ENCODE peak calls at places on chromosomes 13 and 19, in six cellular contexts. G, N, V, M, H and I are unnamed samples.

GRCh38 chr19:43224855-43225253 is 19.4 kb upstream of the PSG4 start:
- DNase-seq in G (no peak), N (no peak), V (no peak), M (no peak), H (no peak), I (no peak)

GRCh38 chr19:10712041-10712440 is 5.8 kb upstream of the DNM2 start:
- DNase-seq in G (no peak), N (no peak), V (no peak), M (peak), H (peak), I (no peak)

GRCh38 chr19:47765522-47766358 is 12.8 kb upstream of the SELENOW start:
- DNase-seq in G (no peak), N (peak), V (no peak), M (peak), H (peak), I (peak)

GRCh38 chr13:32840113-32840512 is 176.1 kb upstream of the KL start:
- DNase-seq in G (no peak), N (no peak), V (no peak), M (no peak), H (no peak), I (no peak)

GRCh38 chr19:46976845-46977320 is 42.8 kb upstream of the NPAS1 start:
- DNase-seq in G (peak), N (peak), V (peak), M (peak), H (peak), I (peak)

GRCh38 chr13:40433577-40433976 is 232.9 kb downstream of the FOXO1 start:
- DNase-seq in G (no peak), N (no peak), V (no peak), M (no peak), H (no peak), I (no peak)

GRCh38 chr13:106033634-106034033 is 501.8 kb downstream of the EFNB2 start:
- DNase-seq in G (peak), N (peak), V (no peak), M (no peak), H (no peak), I (peak)

GRCh38 chr13:101417043-101417406 is 717 bp upstream of the NALCN start:
- DNase-seq in G (no peak), N (peak), V (no peak), M (no peak), H (peak), I (peak)

DNA sequence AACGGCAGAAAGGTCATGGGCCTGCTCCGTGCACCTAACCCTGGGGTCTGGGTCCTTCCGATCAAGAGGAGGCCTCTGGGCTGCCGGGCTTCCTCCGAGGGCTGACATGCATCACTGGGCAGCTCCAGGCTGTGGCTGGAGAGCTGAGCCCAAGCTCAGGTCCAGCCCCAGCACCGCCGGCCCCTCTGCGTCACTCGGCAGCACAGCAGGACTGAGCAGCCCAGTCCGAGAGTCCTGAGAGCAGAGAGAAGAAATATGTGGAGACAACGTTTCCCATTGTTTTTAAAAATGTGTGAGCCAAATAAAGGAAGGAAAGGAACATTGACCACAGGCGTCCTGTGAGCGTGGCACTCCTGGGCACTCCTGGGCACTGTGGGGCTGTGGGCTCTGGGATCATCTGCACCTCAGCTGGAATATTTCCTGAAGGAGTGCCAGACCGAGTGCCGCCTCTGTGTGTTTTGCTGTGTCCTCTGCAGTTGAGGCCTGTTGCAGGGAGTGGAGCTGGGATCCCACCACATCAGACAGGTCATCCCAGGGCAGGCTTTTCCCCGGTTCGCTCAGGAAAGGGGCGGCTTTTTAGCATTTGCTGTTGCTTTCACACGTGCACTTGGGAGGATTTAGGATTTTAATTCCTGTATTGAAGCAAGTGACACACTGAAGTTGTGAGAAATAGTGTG is 37.8 kb upstream of the TFDP1 start:
- DNase-seq in G (no peak), N (peak), V (no peak), M (no peak), H (no peak), I (no peak)
- H4K8ac ChIP-seq in G (peak), N (no peak), V (no peak), M (no peak), H (no peak), I (no peak)

GRCh38 chr19:18428173-18428836 is 9.1 kb downstream of the SSBP4 start:
- DNase-seq in G (no peak), N (no peak), V (no peak), M (no peak), H (no peak), I (no peak)
- H4K8ac ChIP-seq in G (peak), N (no peak), V (no peak), M (no peak), H (no peak), I (peak)

GRCh38 chr19:1980068-1980467 is 35.4 kb downstream of the BTBD2 start:
- DNase-seq in G (no peak), N (no peak), V (no peak), M (no peak), H (no peak), I (no peak)
- H4K8ac ChIP-seq in G (no peak), N (no peak), V (no peak), M (no peak), H (no peak), I (no peak)

DNA sequence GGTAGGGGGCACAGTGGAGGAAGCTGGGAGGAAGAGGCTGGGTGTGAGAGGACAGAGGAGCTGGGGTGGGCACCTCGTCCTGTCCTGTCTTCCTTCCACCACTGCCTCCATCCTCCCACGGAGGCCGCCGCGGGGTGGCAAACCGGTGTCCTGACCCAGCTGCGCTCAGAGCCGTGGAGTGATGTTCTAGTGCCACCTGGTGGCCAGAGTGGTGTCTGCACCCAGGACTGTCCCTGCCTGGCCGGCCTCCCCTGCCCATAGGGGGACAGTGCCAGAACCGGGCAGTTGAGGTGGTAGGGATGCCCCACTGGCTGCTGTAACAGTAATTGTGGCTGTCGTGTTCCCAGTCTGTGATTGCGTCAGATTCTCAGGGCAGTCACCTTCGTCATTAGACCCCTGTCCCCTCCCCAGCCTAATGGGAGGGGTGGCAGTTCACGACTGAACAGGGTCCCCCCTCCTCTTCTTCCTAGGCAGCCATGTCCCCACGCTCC is 11.1 kb upstream of the ARRDC2 start:
- DNase-seq in G (peak), N (peak), V (peak), M (peak), H (peak), I (peak)
- H4K8ac ChIP-seq in G (no peak), N (no peak), V (no peak), M (no peak), H (no peak), I (no peak)

GRCh38 chr13:51804295-51805172 is 571 bp upstream of the DHRS12 start:
- DNase-seq in G (no peak), N (no peak), V (no peak), M (no peak), H (no peak), I (no peak)

GRCh38 chr13:51801631-51802099 is 2.3 kb downstream of the DHRS12 start:
- DNase-seq in G (no peak), N (no peak), V (peak), M (no peak), H (peak), I (no peak)

GRCh38 chr13:51803422-51804294 is at the start of gene DHRS12:
- DNase-seq in G (peak), N (peak), V (peak), M (peak), H (peak), I (peak)

GRCh38 chr13:51803018-51803417 is 945 bp downstream of the DHRS12 start:
- DNase-seq in G (no peak), N (no peak), V (no peak), M (no peak), H (peak), I (no peak)

DNA sequence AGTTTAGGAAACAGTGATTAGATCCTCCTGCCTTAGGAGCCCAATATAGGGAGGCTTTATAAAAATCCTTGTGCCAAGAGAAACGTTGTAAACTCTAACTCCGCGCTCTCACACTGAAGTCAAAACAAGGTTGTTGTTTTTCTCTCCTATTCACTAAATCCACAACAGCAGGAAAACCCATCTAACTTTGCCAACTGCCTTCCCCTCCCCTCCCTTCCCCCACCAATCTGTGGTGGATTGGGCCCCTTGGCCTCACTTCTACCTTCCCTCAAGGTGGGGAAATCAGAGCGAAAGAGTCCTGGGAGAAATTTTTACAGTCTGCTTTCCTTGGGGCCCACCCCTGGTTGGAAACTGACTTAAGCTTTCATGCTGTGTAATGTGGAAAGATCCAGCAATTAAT is 1.4 kb downstream of the DHRS12 start:
- DNase-seq in G (no peak), N (no peak), V (no peak), M (no peak), H (no peak), I (no peak)
- H4K8ac ChIP-seq in G (no peak), N (peak), V (no peak), M (no peak), H (no peak), I (no peak)

GRCh38 chr13:79674765-79675515 is 194.0 kb downstream of the NDFIP2 start:
- DNase-seq in G (no peak), N (no peak), V (no peak), M (no peak), H (no peak), I (no peak)
- H4K8ac ChIP-seq in G (no peak), N (no peak), V (no peak), M (no peak), H (no peak), I (no peak)

GRCh38 chr19:2242811-2243210 is 6.2 kb downstream of the SF3A2 start:
- DNase-seq in G (no peak), N (no peak), V (no peak), M (no peak), H (no peak), I (no peak)
- H4K8ac ChIP-seq in G (no peak), N (no peak), V (no peak), M (no peak), H (no peak), I (peak)